ENCODE peak calls at places on chromosomes 5 and 9, in eight cellular contexts. A is HuH-7.5; K is NCI-H524; W is NCI-H774; Z is NCI-H526; T is stimulated activated CD4-positive, alpha-beta T cell treated with anti-CD3 and anti-CD28 coated beads, Interleukin-12 subunit alpha, Interleukin-12 subunit beta, amount 100 ng/mL, for 4 hours; V is AG10803; F is naive thymus-derived CD8-positive, alpha-beta T cell. X is an unnamed sample.

GRCh38 chr9:123419091-123419490 is 63.1 kb downstream of the CRB2 start:
- DNase-seq in A (no peak), K (no peak), W (no peak), Z (no peak), T (no peak), V (no peak), F (no peak), X (no peak)

GRCh38 chr9:133147412-133148271 is 16.1 kb downstream of the GBGT1 start:
- DNase-seq in A (peak), K (peak), W (peak), Z (peak), T (peak), V (peak), F (peak), X (peak)

GRCh38 chr9:95770653-95771131 is 104.8 kb upstream of the ERCC6L2 start:
- DNase-seq in A (no peak), K (no peak), W (no peak), Z (no peak), T (no peak), V (no peak), F (no peak), X (no peak)

GRCh38 chr9:76269789-76270188 is 124.4 kb downstream of the RFK start:
- DNase-seq in A (no peak), K (no peak), W (no peak), Z (no peak), T (no peak), V (no peak), F (no peak), X (peak)

GRCh38 chr5:68919988-68920490 is 173.8 kb upstream of the SLC30A5 start:
- DNase-seq in A (no peak), K (no peak), W (no peak), Z (no peak), T (no peak), V (no peak), F (no peak), X (no peak)

GRCh38 chr5:53613036-53613435 is 52.6 kb downstream of the NDUFS4 start:
- DNase-seq in A (no peak), K (no peak), W (no peak), Z (no peak), T (no peak), V (no peak), F (no peak), X (peak)

GRCh38 chr9:107711528-107711927 is 222.0 kb upstream of the KLF4 start:
- DNase-seq in A (no peak), K (peak), W (no peak), Z (no peak), T (no peak), V (peak), F (no peak), X (peak)

GRCh38 chr9:106712279-106712678 is 150.7 kb upstream of the ZNF462 start:
- DNase-seq in A (no peak), K (no peak), W (no peak), Z (no peak), T (no peak), V (no peak), F (no peak), X (no peak)

GRCh38 chr5:134413046-134413445 is 1.4 kb upstream of the CDKN2AIPNL start:
- DNase-seq in A (no peak), K (no peak), W (no peak), Z (no peak), T (no peak), V (no peak), F (no peak), X (no peak)

GRCh38 chr5:86337667-86338460 is 279.9 kb upstream of the COX7C start:
- DNase-seq in A (no peak), K (no peak), W (no peak), Z (no peak), T (no peak), V (no peak), F (no peak), X (no peak)

GRCh38 chr5:38456657-38457056 is 99.8 kb downstream of the LIFR start:
- DNase-seq in A (no peak), K (peak), W (no peak), Z (no peak), T (no peak), V (no peak), F (no peak), X (no peak)

GRCh38 chr9:136439550-136440408 is at the start of gene INPP5E:
- DNase-seq in A (peak), K (peak), W (peak), Z (no peak), T (peak), V (peak), F (peak), X (peak)

GRCh38 chr9:127847155-127847463 is 7.3 kb downstream of the ENG start:
- DNase-seq in A (no peak), K (peak), W (no peak), Z (no peak), T (no peak), V (peak), F (no peak), X (peak)

GRCh38 chr5:172453206-172453985 is 929 bp downstream of the SH3PXD2B start:
- DNase-seq in A (peak), K (no peak), W (no peak), Z (peak), T (no peak), V (peak), F (peak), X (peak)

GRCh38 chr5:170562166-170562565 is 58.3 kb downstream of the KCNIP1 start:
- DNase-seq in A (no peak), K (no peak), W (no peak), Z (no peak), T (no peak), V (no peak), F (no peak), X (no peak)

GRCh38 chr9:134963546-134963945 is 45.8 kb upstream of the FCN1 start:
- DNase-seq in A (no peak), K (no peak), W (no peak), Z (no peak), T (no peak), V (no peak), F (no peak), X (no peak)

GRCh38 chr9:123724211-123724831 is 205.6 kb downstream of the DENND1A start:
- DNase-seq in A (no peak), K (no peak), W (no peak), Z (no peak), T (no peak), V (peak), F (no peak), X (peak)

GRCh38 chr5:1105350-1106265 is 6.3 kb downstream of the SLC12A7 start:
- DNase-seq in A (peak), K (no peak), W (no peak), Z (no peak), T (no peak), V (no peak), F (peak), X (peak)

GRCh38 chr9:68905129-68905528 is 108.8 kb downstream of the PRKACG start:
- DNase-seq in A (no peak), K (no peak), W (no peak), Z (no peak), T (no peak), V (no peak), F (no peak), X (no peak)

GRCh38 chr9:88831783-88832407 is 159.4 kb upstream of the S1PR3 start:
- DNase-seq in A (no peak), K (no peak), W (no peak), Z (no peak), T (no peak), V (no peak), F (no peak), X (no peak)

GRCh38 chr5:59660737-59661136 is 232.8 kb downstream of the PDE4D start:
- DNase-seq in A (no peak), K (no peak), W (peak), Z (no peak), T (no peak), V (peak), F (no peak), X (peak)

GRCh38 chr9:117480251-117480650 is 65.4 kb upstream of the ASTN2 start:
- DNase-seq in A (no peak), K (no peak), W (no peak), Z (no peak), T (no peak), V (no peak), F (no peak), X (no peak)

GRCh38 chr9:3954228-3954949 is 345.5 kb downstream of the GLIS3 start:
- DNase-seq in A (no peak), K (no peak), W (no peak), Z (no peak), T (no peak), V (no peak), F (no peak), X (no peak)

GRCh38 chr9:130938652-130939404 is at the start of gene FIBCD1:
- DNase-seq in A (peak), K (peak), W (no peak), Z (no peak), T (peak), V (peak), F (no peak), X (peak)

GRCh38 chr5:94374336-94374735 is 244.1 kb downstream of the KIAA0825 start:
- DNase-seq in A (no peak), K (no peak), W (no peak), Z (no peak), T (no peak), V (no peak), F (no peak), X (no peak)

GRCh38 chr5:65050826-65051498 is 282.2 kb downstream of the CWC27 start:
- DNase-seq in A (no peak), K (no peak), W (no peak), Z (no peak), T (no peak), V (peak), F (no peak), X (no peak)

GRCh38 chr5:159442210-159442850 is 112.0 kb upstream of the IL12B start:
- DNase-seq in A (no peak), K (peak), W (no peak), Z (no peak), T (no peak), V (no peak), F (no peak), X (no peak)

GRCh38 chr9:138060881-138061280 is 183.3 kb downstream of the CACNA1B start:
- DNase-seq in A (no peak), K (no peak), W (no peak), Z (no peak), T (no peak), V (no peak), F (no peak), X (no peak)

GRCh38 chr5:60842859-60843692 is 993 bp downstream of the ELOVL7 start:
- DNase-seq in A (peak), K (no peak), W (no peak), Z (no peak), T (no peak), V (no peak), F (no peak), X (peak)